ENCODE peak calls at places on chromosomes 13 and 19, in five cellular contexts. V, T, Y, M and K are unnamed samples.

GRCh38 chr13:47680752-47681151 is 320.3 kb downstream of the SUCLA2 start:
- DNase-seq in Y (no peak), T (peak; percentile 46), M (no peak), V (no peak), K (peak; percentile 21)

GRCh38 chr19:51698296-51698695 is 5.2 kb downstream of the SPACA6 start:
- DNase-seq in M (no peak), V (no peak), Y (no peak), T (no peak), K (no peak)

GRCh38 chr13:45168555-45168930 is 32.3 kb downstream of the KCTD4 start:
- DNase-seq in V (no peak), Y (no peak), T (no peak), M (no peak), K (no peak)

GRCh38 chr13:87147076-87147475 is 524.1 kb upstream of the SLITRK5 start:
- DNase-seq in V (no peak), M (no peak), T (peak; percentile 1), Y (no peak), K (no peak)

GRCh38 chr19:15252398-15253018 is 20.3 kb upstream of the EPHX3 start:
- DNase-seq in Y (no peak), T (no peak), V (no peak), M (no peak), K (no peak)

GRCh38 chr19:13610042-13610691 is 103.9 kb upstream of the CACNA1A start:
- DNase-seq in M (no peak), V (no peak), Y (no peak), T (peak; percentile 26), K (no peak)

GRCh38 chr13:104816716-104817115 is 1718.7 kb downstream of the EFNB2 start:
- DNase-seq in V (no peak), M (no peak), T (no peak), Y (no peak), K (no peak)

GRCh38 chr13:50227356-50227755 is 212.1 kb downstream of the KCNRG start:
- DNase-seq in M (no peak), Y (no peak), T (no peak), V (no peak), K (no peak)

GRCh38 chr19:5287066-5287465 is 53.5 kb downstream of the PTPRS start:
- DNase-seq in V (no peak), Y (no peak), M (no peak), T (peak; percentile 33), K (no peak)

GRCh38 chr19:7633619-7634018 is at the start of gene PCP2:
- DNase-seq in V (no peak), M (no peak), Y (no peak), T (no peak), K (no peak)

GRCh38 chr19:17949956-17950309 is 17.0 kb upstream of the KCNN1 start:
- DNase-seq in V (no peak), Y (no peak), T (peak; percentile 14), M (no peak), K (no peak)